ENCODE peak calls at places on chromosomes 16 and 17, in nine cellular contexts. W is neuronal stem cell, D is GM23248, J is SK-N-SH, H is Karpas-422, S is upper lobe of right lung, R is IMR-90, I is small intestine, Y is heart right ventricle. B is an unnamed sample.
A peak's percentile ranks its signal among the peaks of the same experiment; 100 is the strongest.

GRCh38 chr17:37182786-37183185 is 193.0 kb upstream of the C17orf78 start:
- DNase-seq in W (no peak), D (peak; percentile 14), J (no peak), H (no peak), S (no peak), R (peak; percentile 15), I (no peak), Y (no peak), B (no peak)

GRCh38 chr16:11289202-11289601 is 8.1 kb upstream of the PRM1 start:
- DNase-seq in W (no peak), D (no peak), J (no peak), H (no peak), S (no peak), R (no peak), I (no peak), Y (no peak), B (no peak)

GRCh38 chr16:66878067-66878466 is 2.2 kb upstream of the PDP2 start:
- DNase-seq in W (no peak), D (peak; percentile 46), J (no peak), H (no peak), S (no peak), R (no peak), I (no peak), Y (no peak), B (no peak)

GRCh38 chr17:63140255-63140654 is 174.2 kb downstream of the TANC2 start:
- DNase-seq in W (no peak), D (peak; percentile 28), J (no peak), H (no peak), S (no peak), R (peak; percentile 58), I (peak; percentile 37), Y (no peak), B (no peak)

GRCh38 chr17:76405967-76406647 is 21.7 kb downstream of the SPHK1 start:
- DNase-seq in W (no peak), D (peak; percentile 16), J (peak; percentile 92), H (peak; percentile 85), S (no peak), R (peak; percentile 35), I (no peak), Y (peak; percentile 81), B (peak; percentile 34)

GRCh38 chr17:68089881-68090280 is 54.3 kb downstream of the KPNA2 start:
- DNase-seq in W (no peak), D (peak; percentile 29), J (no peak), H (no peak), S (peak; percentile 72), R (peak; percentile 24), I (peak; percentile 70), Y (no peak), B (no peak)

GRCh38 chr17:68482576-68483001 is 25.3 kb upstream of the WIPI1 start:
- DNase-seq in W (no peak), D (no peak), J (no peak), H (no peak), S (no peak), R (no peak), I (no peak), Y (no peak), B (no peak)

GRCh38 chr17:29572691-29573557 is 4.4 kb downstream of the TP53I13 start:
- DNase-seq in W (peak; percentile 54), D (peak; percentile 85), J (peak; percentile 89), H (no peak), S (peak; percentile 71), R (peak; percentile 56), I (no peak), Y (peak; percentile 78), B (no peak)

GRCh38 chr17:70621593-70621992 is 452.3 kb downstream of the KCNJ2 start:
- DNase-seq in W (no peak), D (peak; percentile 4), J (no peak), H (no peak), S (no peak), R (peak; percentile 9), I (no peak), Y (no peak), B (no peak)

GRCh38 chr16:11801481-11802021 is 4.5 kb upstream of the ZC3H7A start:
- DNase-seq in W (no peak), D (peak; percentile 68), J (no peak), H (no peak), S (peak; percentile 15), R (peak; percentile 65), I (no peak), Y (no peak), B (no peak)

GRCh38 chr17:51046527-51047384 is 73.9 kb downstream of the SPAG9 start:
- DNase-seq in W (peak; percentile 97), D (peak; percentile 88), J (peak; percentile 84), H (peak; percentile 77), S (no peak), R (peak; percentile 87), I (no peak), Y (peak; percentile 17), B (no peak)

GRCh38 chr17:1562178-1562643 is 381 bp downstream of the PITPNA start:
- DNase-seq in W (no peak), D (peak; percentile 68), J (peak; percentile 85), H (no peak), S (peak; percentile 87), R (no peak), I (no peak), Y (peak; percentile 59), B (peak; percentile 73)

GRCh38 chr17:1559047-1559742 is 3.4 kb downstream of the PITPNA start:
- DNase-seq in W (no peak), D (no peak), J (no peak), H (no peak), S (no peak), R (no peak), I (no peak), Y (no peak), B (no peak)

GRCh38 chr17:1561420-1562177 is 993 bp downstream of the PITPNA start:
- DNase-seq in W (no peak), D (peak; percentile 69), J (peak; percentile 79), H (peak; percentile 73), S (peak; percentile 74), R (no peak), I (no peak), Y (peak; percentile 33), B (no peak)

GRCh38 chr17:1559743-1560581 is 2.6 kb downstream of the PITPNA start:
- DNase-seq in W (no peak), D (no peak), J (no peak), H (no peak), S (no peak), R (no peak), I (peak; percentile 88), Y (no peak), B (no peak)

GRCh38 chr17:1560582-1561170 is 1.9 kb downstream of the PITPNA start:
- DNase-seq in W (no peak), D (no peak), J (no peak), H (no peak), S (no peak), R (no peak), I (peak; percentile 59), Y (no peak), B (no peak)
- H3K27ac ChIP-seq in W (no peak overlapping the region), D (no peak overlapping the region), J (no peak overlapping the region), H (no peak overlapping the region), S (no peak overlapping the region), R (no peak overlapping the region), I (peak overlapping the region; percentile 81), Y (no peak overlapping the region), B (no peak overlapping the region)

GRCh38 chr17:45063198-45063597 is 2.1 kb downstream of the NMT1 start:
- DNase-seq in W (no peak), D (peak; percentile 26), J (no peak), H (no peak), S (no peak), R (no peak), I (peak; percentile 54), Y (no peak), B (no peak)
- H3K4me3 ChIP-seq in W (no peak overlapping the region), D (peak overlapping the region; percentile 90), J (no peak overlapping the region), H (peak overlapping the region; percentile 93), S (no peak overlapping the region), R (no peak overlapping the region), I (no peak overlapping the region), Y (no peak overlapping the region), B (no peak overlapping the region)

DNA sequence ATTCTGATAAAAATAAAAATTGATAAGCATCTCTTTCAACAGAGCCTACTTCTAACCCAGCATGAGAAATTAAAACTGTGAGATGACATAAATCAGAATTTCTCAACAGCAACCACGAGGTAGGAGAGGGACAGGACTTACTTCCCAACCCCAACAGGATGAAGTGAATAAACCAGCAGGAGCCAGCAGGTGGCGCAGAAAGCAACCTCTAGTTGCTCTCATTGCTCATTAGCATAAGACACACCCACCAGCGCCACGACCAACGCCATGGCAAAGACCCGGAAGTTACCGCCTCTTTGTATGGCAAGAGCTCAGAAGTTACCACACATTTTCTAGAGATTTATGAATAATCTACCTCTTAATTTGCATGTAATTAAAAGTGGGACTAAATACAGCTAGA is 189.4 kb upstream of the CDH8 start:
- DNase-seq in W (peak; percentile 17), D (peak; percentile 76), J (peak; percentile 25), H (peak; percentile 95), S (peak; percentile 85), R (no peak), I (peak; percentile 48), Y (peak; percentile 62), B (peak; percentile 83)
- H3K27ac ChIP-seq in W (no peak overlapping the region), D (no peak overlapping the region), J (no peak overlapping the region), H (no peak overlapping the region), S (no peak overlapping the region), R (no peak overlapping the region), I (no peak overlapping the region), Y (no peak overlapping the region), B (no peak overlapping the region)

GRCh38 chr17:34251186-34251585 is 3.9 kb upstream of the CCL2 start:
- DNase-seq in W (no peak), D (no peak), J (no peak), H (no peak), S (no peak), R (no peak), I (no peak), Y (no peak), B (no peak)

GRCh38 chr17:34254651-34255380 is at the start of gene CCL2:
- DNase-seq in W (no peak), D (peak; percentile 78), J (peak; percentile 42), H (no peak), S (no peak), R (peak; percentile 85), I (peak; percentile 21), Y (peak; percentile 60), B (peak; percentile 45)

GRCh38 chr17:34254146-34254545 is 939 bp upstream of the CCL2 start:
- DNase-seq in W (no peak), D (peak; percentile 89), J (no peak), H (no peak), S (no peak), R (peak; percentile 83), I (no peak), Y (no peak), B (no peak)

GRCh38 chr17:34252890-34253525 is 2.1 kb upstream of the CCL2 start:
- DNase-seq in W (no peak), D (peak; percentile 80), J (no peak), H (no peak), S (no peak), R (no peak), I (no peak), Y (no peak), B (no peak)

DNA sequence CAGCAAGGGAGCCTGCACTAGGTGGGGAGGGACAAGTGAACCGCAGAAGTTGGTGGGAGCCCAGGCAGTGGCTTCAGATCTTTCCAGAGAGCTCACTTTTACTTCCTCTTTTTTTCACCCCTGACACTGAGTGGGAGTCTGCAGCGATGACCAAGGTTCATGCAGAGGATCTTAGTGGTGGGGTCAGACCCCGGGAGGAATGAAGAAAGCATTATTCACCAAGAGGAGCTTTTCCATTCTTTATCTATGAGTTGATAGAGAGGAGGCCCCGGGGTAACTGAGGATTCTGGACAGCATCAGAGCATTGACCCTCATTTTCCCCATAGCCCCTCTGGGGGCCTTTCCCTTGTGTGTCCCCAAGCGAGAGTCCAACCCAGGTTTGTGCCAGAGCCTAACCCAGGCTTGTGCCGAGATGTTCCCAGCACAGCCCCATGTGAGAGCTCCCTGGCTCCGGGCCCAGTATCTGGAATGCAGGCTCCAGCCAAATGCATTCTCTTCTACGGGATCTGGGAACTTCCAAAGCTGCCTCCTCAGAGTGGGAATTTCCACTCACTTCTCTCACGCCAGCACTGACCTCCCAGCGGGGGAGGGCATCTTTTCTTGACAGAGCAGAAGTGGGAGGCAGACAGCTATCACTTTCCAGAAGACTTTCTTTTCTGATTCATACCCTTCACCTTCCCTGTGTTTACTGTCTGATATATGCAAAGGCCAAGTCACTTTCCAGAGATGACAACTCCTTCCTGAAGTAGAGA is 2.8 kb upstream of the CCL2 start:
- DNase-seq in W (no peak), D (peak; percentile 88), J (peak; percentile 49), H (no peak), S (peak; percentile 91), R (peak; percentile 95), I (peak; percentile 12), Y (peak; percentile 95), B (peak; percentile 81)
- H3K4me3 ChIP-seq in W (no peak overlapping the region), D (peak overlapping the region; percentile 78), J (no peak overlapping the region), H (no peak overlapping the region), S (no peak overlapping the region), R (no peak overlapping the region), I (no peak overlapping the region), Y (no peak overlapping the region), B (no peak overlapping the region)